ENCODE peak calls at places on chromosomes 12 and 14, in five cellular contexts. One of them, this sample, is unnamed.

GRCh38 chr12:131124487-131125280 is 171.0 kb downstream of the ADGRD1 start:
- DNase-seq in psoas muscle: no peak
- DNase-seq in tibial nerve: no peak
- DNase-seq in stomach: no peak
- DNase-seq in K562: no peak
- DNase-seq in this sample: no peak

GRCh38 chr12:108515916-108516315 is 839 bp downstream of the FICD start:
- DNase-seq in psoas muscle: no peak
- DNase-seq in tibial nerve: no peak
- DNase-seq in stomach: no peak
- DNase-seq in K562: no peak
- DNase-seq in this sample: peak

GRCh38 chr12:43338848-43339526 is 213.0 kb downstream of the ADAMTS20 start:
- DNase-seq in psoas muscle: no peak
- DNase-seq in tibial nerve: peak
- DNase-seq in stomach: no peak
- DNase-seq in K562: no peak
- DNase-seq in this sample: peak

GRCh38 chr14:64387232-64387737 is 868 bp upstream of the MTHFD1 start:
- DNase-seq in psoas muscle: no peak
- DNase-seq in tibial nerve: peak
- DNase-seq in stomach: no peak
- DNase-seq in K562: peak
- DNase-seq in this sample: peak

GRCh38 chr12:62784576-62784975 is 150.4 kb downstream of the PPM1H start:
- DNase-seq in psoas muscle: no peak
- DNase-seq in tibial nerve: no peak
- DNase-seq in stomach: no peak
- DNase-seq in K562: no peak
- DNase-seq in this sample: no peak

GRCh38 chr12:43676183-43676813 is 82.3 kb downstream of the PUS7L start:
- DNase-seq in psoas muscle: no peak
- DNase-seq in tibial nerve: no peak
- DNase-seq in stomach: no peak
- DNase-seq in K562: peak
- DNase-seq in this sample: no peak

GRCh38 chr14:96741151-96741977 is 55.8 kb upstream of the VRK1 start:
- DNase-seq in psoas muscle: peak
- DNase-seq in tibial nerve: peak
- DNase-seq in stomach: peak
- DNase-seq in K562: peak
- DNase-seq in this sample: peak

GRCh38 chr14:86787782-86788181 is 1205.2 kb downstream of the GALC start:
- DNase-seq in psoas muscle: no peak
- DNase-seq in tibial nerve: no peak
- DNase-seq in stomach: no peak
- DNase-seq in K562: no peak
- DNase-seq in this sample: peak

GRCh38 chr12:69131073-69131472 is 108.3 kb upstream of the CPSF6 start:
- DNase-seq in psoas muscle: no peak
- DNase-seq in tibial nerve: no peak
- DNase-seq in stomach: no peak
- DNase-seq in K562: no peak
- DNase-seq in this sample: no peak

GRCh38 chr12:12018454-12018853 is 52.3 kb upstream of the BCL2L14 start:
- DNase-seq in psoas muscle: no peak
- DNase-seq in tibial nerve: no peak
- DNase-seq in stomach: no peak
- DNase-seq in K562: no peak
- DNase-seq in this sample: peak

GRCh38 chr12:9750276-9751203 is 10.2 kb downstream of the CD69 start:
- DNase-seq in psoas muscle: no peak
- DNase-seq in tibial nerve: peak
- DNase-seq in stomach: no peak
- DNase-seq in K562: peak
- DNase-seq in this sample: peak

GRCh38 chr14:52885230-52885629 is 65.6 kb downstream of the FERMT2 start:
- DNase-seq in psoas muscle: no peak
- DNase-seq in tibial nerve: no peak
- DNase-seq in stomach: no peak
- DNase-seq in K562: no peak
- DNase-seq in this sample: peak

GRCh38 chr14:99564903-99565259 is 39.1 kb downstream of the CCDC85C start:
- DNase-seq in psoas muscle: no peak
- DNase-seq in tibial nerve: no peak
- DNase-seq in stomach: no peak
- DNase-seq in K562: no peak
- DNase-seq in this sample: no peak

GRCh38 chr12:9606736-9607372 is 862 bp downstream of the KLRB1 start:
- DNase-seq in psoas muscle: no peak
- DNase-seq in tibial nerve: no peak
- DNase-seq in stomach: no peak
- DNase-seq in K562: no peak
- DNase-seq in this sample: no peak

GRCh38 chr12:46303039-46303666 is 34.3 kb upstream of the SLC38A1 start:
- DNase-seq in psoas muscle: no peak
- DNase-seq in tibial nerve: peak
- DNase-seq in stomach: peak
- DNase-seq in K562: peak
- DNase-seq in this sample: peak

GRCh38 chr12:46179693-46180452 is 89.0 kb downstream of the SLC38A1 start:
- DNase-seq in psoas muscle: no peak
- DNase-seq in tibial nerve: no peak
- DNase-seq in stomach: no peak
- DNase-seq in K562: no peak
- DNase-seq in this sample: no peak

GRCh38 chr12:14771651-14772137 is 31.6 kb downstream of the WBP11 start:
- DNase-seq in psoas muscle: no peak
- DNase-seq in tibial nerve: no peak
- DNase-seq in stomach: no peak
- DNase-seq in K562: no peak
- DNase-seq in this sample: no peak

GRCh38 chr14:96265387-96265786 is 9.4 kb downstream of the BDKRB1 start:
- DNase-seq in psoas muscle: no peak
- DNase-seq in tibial nerve: no peak
- DNase-seq in stomach: no peak
- DNase-seq in K562: no peak
- DNase-seq in this sample: no peak

GRCh38 chr12:107435072-107435471 is 250.5 kb upstream of the PWP1 start:
- DNase-seq in psoas muscle: no peak
- DNase-seq in tibial nerve: no peak
- DNase-seq in stomach: no peak
- DNase-seq in K562: no peak
- DNase-seq in this sample: no peak

GRCh38 chr12:90695415-90695814 is 259.6 kb downstream of the CCER1 start:
- DNase-seq in psoas muscle: no peak
- DNase-seq in tibial nerve: no peak
- DNase-seq in stomach: no peak
- DNase-seq in K562: no peak
- DNase-seq in this sample: peak

GRCh38 chr12:42977451-42978230 is 388.1 kb upstream of the PRICKLE1 start:
- DNase-seq in psoas muscle: no peak
- DNase-seq in tibial nerve: no peak
- DNase-seq in stomach: no peak
- DNase-seq in K562: no peak
- DNase-seq in this sample: peak

GRCh38 chr12:6866920-6867406 is 368 bp upstream of the TPI1 start:
- DNase-seq in psoas muscle: no peak
- DNase-seq in tibial nerve: peak
- DNase-seq in stomach: peak
- DNase-seq in K562: no peak
- DNase-seq in this sample: no peak

GRCh38 chr12:16281157-16281556 is 3.7 kb upstream of the SLC15A5 start:
- DNase-seq in psoas muscle: no peak
- DNase-seq in tibial nerve: no peak
- DNase-seq in stomach: no peak
- DNase-seq in K562: no peak
- DNase-seq in this sample: no peak

GRCh38 chr14:55265197-55265596 is 6.0 kb upstream of the FBXO34 start:
- DNase-seq in psoas muscle: no peak
- DNase-seq in tibial nerve: no peak
- DNase-seq in stomach: no peak
- DNase-seq in K562: no peak
- DNase-seq in this sample: no peak

GRCh38 chr12:113092478-113093408 is 36.2 kb downstream of the DTX1 start:
- DNase-seq in psoas muscle: peak
- DNase-seq in tibial nerve: no peak
- DNase-seq in stomach: peak
- DNase-seq in K562: peak
- DNase-seq in this sample: no peak

GRCh38 chr12:24679135-24679534 is 269.8 kb downstream of the BCAT1 start:
- DNase-seq in psoas muscle: no peak
- DNase-seq in tibial nerve: no peak
- DNase-seq in stomach: no peak
- DNase-seq in K562: no peak
- DNase-seq in this sample: no peak

GRCh38 chr12:27333311-27334009 is 824 bp downstream of the BMAL2 start:
- DNase-seq in psoas muscle: peak
- DNase-seq in tibial nerve: peak
- DNase-seq in stomach: peak
- DNase-seq in K562: peak
- DNase-seq in this sample: no peak

GRCh38 chr12:53345486-53346195 is 9.5 kb upstream of the SP7 start:
- DNase-seq in psoas muscle: peak
- DNase-seq in tibial nerve: no peak
- DNase-seq in stomach: peak
- DNase-seq in K562: no peak
- DNase-seq in this sample: peak
- H3K4me3 ChIP-seq in psoas muscle: peak
- H3K4me3 ChIP-seq in tibial nerve: peak
- H3K4me3 ChIP-seq in stomach: peak
- H3K4me3 ChIP-seq in K562: peak
- H3K4me3 ChIP-seq in this sample: peak

GRCh38 chr14:26917086-26917485 is 319.3 kb upstream of the NOVA1 start:
- DNase-seq in psoas muscle: no peak
- DNase-seq in tibial nerve: peak
- DNase-seq in stomach: no peak
- DNase-seq in K562: peak
- DNase-seq in this sample: peak
- TF ChIP-seq CTCF in psoas muscle: no peak
- TF ChIP-seq CTCF in tibial nerve: peak
- TF ChIP-seq CTCF in stomach: peak
- TF ChIP-seq CTCF in K562: peak
- TF ChIP-seq CTCF in this sample: peak

GRCh38 chr12:133156125-133156690 is 25.1 kb upstream of the ZNF268 start:
- DNase-seq in psoas muscle: no peak
- DNase-seq in tibial nerve: no peak
- DNase-seq in stomach: no peak
- DNase-seq in K562: no peak
- DNase-seq in this sample: no peak
- H3K4me3 ChIP-seq in psoas muscle: no peak
- H3K4me3 ChIP-seq in tibial nerve: no peak
- H3K4me3 ChIP-seq in stomach: no peak
- H3K4me3 ChIP-seq in K562: no peak
- H3K4me3 ChIP-seq in this sample: no peak

GRCh38 chr12:114668151-114668891 is 15.7 kb downstream of the TBX3 start:
- DNase-seq in psoas muscle: peak
- DNase-seq in tibial nerve: peak
- DNase-seq in stomach: peak
- DNase-seq in K562: peak
- DNase-seq in this sample: peak

GRCh38 chr12:114668905-114669304 is 15.1 kb downstream of the TBX3 start:
- DNase-seq in psoas muscle: peak
- DNase-seq in tibial nerve: no peak
- DNase-seq in stomach: no peak
- DNase-seq in K562: no peak
- DNase-seq in this sample: no peak

GRCh38 chr12:114670257-114670955 is 13.6 kb downstream of the TBX3 start:
- DNase-seq in psoas muscle: no peak
- DNase-seq in tibial nerve: no peak
- DNase-seq in stomach: no peak
- DNase-seq in K562: no peak
- DNase-seq in this sample: no peak

GRCh38 chr12:114671321-114671663 is 12.7 kb downstream of the TBX3 start:
- DNase-seq in psoas muscle: no peak
- DNase-seq in tibial nerve: no peak
- DNase-seq in stomach: no peak
- DNase-seq in K562: no peak
- DNase-seq in this sample: no peak

GRCh38 chr12:114669501-114670256 is 14.3 kb downstream of the TBX3 start:
- DNase-seq in psoas muscle: peak
- DNase-seq in tibial nerve: no peak
- DNase-seq in stomach: no peak
- DNase-seq in K562: no peak
- DNase-seq in this sample: peak
- TF ChIP-seq CTCF in psoas muscle: no peak
- TF ChIP-seq CTCF in tibial nerve: no peak
- TF ChIP-seq CTCF in stomach: no peak
- TF ChIP-seq CTCF in K562: no peak
- TF ChIP-seq CTCF in this sample: no peak

GRCh38 chr14:50290306-50290705 is 21.7 kb downstream of the L2HGDH start:
- DNase-seq in psoas muscle: no peak
- DNase-seq in tibial nerve: no peak
- DNase-seq in stomach: no peak
- DNase-seq in K562: no peak
- DNase-seq in this sample: no peak
- H3K4me3 ChIP-seq in psoas muscle: no peak
- H3K4me3 ChIP-seq in tibial nerve: no peak
- H3K4me3 ChIP-seq in stomach: no peak
- H3K4me3 ChIP-seq in K562: no peak
- H3K4me3 ChIP-seq in this sample: no peak

DNA sequence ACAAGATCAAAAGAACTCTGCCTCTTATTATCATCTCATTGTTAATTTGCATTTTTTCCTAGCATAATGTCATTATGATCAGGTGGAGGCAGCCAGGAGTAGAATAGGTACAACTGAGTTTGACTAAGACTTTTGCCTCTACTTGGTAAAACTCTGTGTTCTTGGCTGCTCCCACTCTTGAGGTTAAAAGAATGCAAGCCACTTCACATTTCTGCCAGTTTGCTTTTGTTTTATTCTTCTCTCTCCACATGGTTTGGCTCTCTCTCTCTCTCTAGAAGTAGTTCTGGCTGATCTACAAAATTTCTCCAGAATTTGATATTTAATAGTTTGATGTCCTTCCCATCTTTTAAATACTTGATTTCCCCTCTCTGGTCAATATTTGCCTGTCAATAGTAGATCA is 170.7 kb upstream of the E2F7 start:
- DNase-seq in psoas muscle: no peak
- DNase-seq in tibial nerve: no peak
- DNase-seq in stomach: no peak
- DNase-seq in K562: no peak
- DNase-seq in this sample: peak
- TF ChIP-seq CTCF in psoas muscle: no peak
- TF ChIP-seq CTCF in tibial nerve: no peak
- TF ChIP-seq CTCF in stomach: no peak
- TF ChIP-seq CTCF in K562: no peak
- TF ChIP-seq CTCF in this sample: no peak